ENCODE peak calls at places on chromosomes 7 and 10, in six cellular contexts. One of them, this sample, is unnamed.

GRCh38 chr7:9945131-9945530 is 1028.5 kb upstream of the PHF14 start:
- DNase-seq in colonic mucosa: no peak
- DNase-seq in uterus: no peak
- DNase-seq in fibroblast of lung: peak
- DNase-seq in H9: no peak
- DNase-seq in upper lobe of left lung: no peak
- DNase-seq in this sample: no peak

GRCh38 chr10:123380491-123381085 is 226.4 kb downstream of the BUB3 start:
- DNase-seq in upper lobe of left lung: no peak
- DNase-seq in H9: no peak
- DNase-seq in uterus: no peak
- DNase-seq in fibroblast of lung: peak
- DNase-seq in colonic mucosa: no peak
- DNase-seq in this sample: no peak

GRCh38 chr7:74518041-74518440 is 64.3 kb downstream of the GTF2IRD1 start:
- DNase-seq in colonic mucosa: no peak
- DNase-seq in fibroblast of lung: no peak
- DNase-seq in uterus: no peak
- DNase-seq in H9: no peak
- DNase-seq in upper lobe of left lung: no peak
- DNase-seq in this sample: no peak

GRCh38 chr10:23917251-23917908 is 291.6 kb upstream of the KIAA1217 start:
- DNase-seq in uterus: no peak
- DNase-seq in colonic mucosa: no peak
- DNase-seq in fibroblast of lung: no peak
- DNase-seq in H9: no peak
- DNase-seq in upper lobe of left lung: peak
- DNase-seq in this sample: no peak

GRCh38 chr10:113045155-113046055 is 95.4 kb downstream of the TCF7L2 start:
- DNase-seq in uterus: no peak
- DNase-seq in H9: no peak
- DNase-seq in colonic mucosa: no peak
- DNase-seq in fibroblast of lung: peak
- DNase-seq in upper lobe of left lung: peak
- DNase-seq in this sample: peak

GRCh38 chr7:67821116-67821515 is 824.5 kb downstream of the TYW1 start:
- DNase-seq in uterus: no peak
- DNase-seq in colonic mucosa: no peak
- DNase-seq in H9: no peak
- DNase-seq in fibroblast of lung: peak
- DNase-seq in upper lobe of left lung: no peak
- DNase-seq in this sample: no peak

GRCh38 chr7:71173955-71174354 is 42.0 kb downstream of the GALNT17 start:
- DNase-seq in fibroblast of lung: no peak
- DNase-seq in colonic mucosa: no peak
- DNase-seq in uterus: no peak
- DNase-seq in H9: no peak
- DNase-seq in upper lobe of left lung: no peak
- DNase-seq in this sample: no peak

GRCh38 chr7:69434350-69434749 is 163.9 kb upstream of the AUTS2 start:
- DNase-seq in uterus: no peak
- DNase-seq in fibroblast of lung: no peak
- DNase-seq in colonic mucosa: no peak
- DNase-seq in upper lobe of left lung: no peak
- DNase-seq in H9: no peak
- DNase-seq in this sample: no peak

GRCh38 chr10:44386546-44387052 is 1.7 kb upstream of the CXCL12 start:
- DNase-seq in colonic mucosa: peak
- DNase-seq in fibroblast of lung: peak
- DNase-seq in uterus: peak
- DNase-seq in H9: peak
- DNase-seq in upper lobe of left lung: peak
- DNase-seq in this sample: no peak

GRCh38 chr10:86480571-86480970 is 41.0 kb downstream of the WAPL start:
- DNase-seq in H9: no peak
- DNase-seq in upper lobe of left lung: no peak
- DNase-seq in uterus: no peak
- DNase-seq in fibroblast of lung: no peak
- DNase-seq in colonic mucosa: no peak
- DNase-seq in this sample: no peak

GRCh38 chr10:103433858-103434257 is 18.3 kb downstream of the CALHM2 start:
- DNase-seq in upper lobe of left lung: peak
- DNase-seq in colonic mucosa: no peak
- DNase-seq in uterus: no peak
- DNase-seq in fibroblast of lung: no peak
- DNase-seq in H9: no peak
- DNase-seq in this sample: no peak

GRCh38 chr7:132878228-132878919 is 203.5 kb downstream of the CHCHD3 start:
- DNase-seq in uterus: no peak
- DNase-seq in colonic mucosa: no peak
- DNase-seq in upper lobe of left lung: no peak
- DNase-seq in fibroblast of lung: no peak
- DNase-seq in H9: no peak
- DNase-seq in this sample: peak

GRCh38 chr10:75350791-75351190 is 50.8 kb downstream of the ZNF503 start:
- DNase-seq in uterus: no peak
- DNase-seq in fibroblast of lung: peak
- DNase-seq in colonic mucosa: no peak
- DNase-seq in H9: no peak
- DNase-seq in upper lobe of left lung: no peak
- DNase-seq in this sample: no peak

GRCh38 chr10:691216-691615 is 1.7 kb upstream of the DIP2C start:
- DNase-seq in H9: no peak
- DNase-seq in colonic mucosa: no peak
- DNase-seq in fibroblast of lung: no peak
- DNase-seq in upper lobe of left lung: no peak
- DNase-seq in uterus: no peak
- DNase-seq in this sample: no peak

GRCh38 chr7:7005303-7005702 is 177.0 kb upstream of the C1GALT1 start:
- DNase-seq in fibroblast of lung: no peak
- DNase-seq in colonic mucosa: no peak
- DNase-seq in uterus: no peak
- DNase-seq in upper lobe of left lung: no peak
- DNase-seq in H9: no peak
- DNase-seq in this sample: no peak

GRCh38 chr10:13788701-13789447 is 202.1 kb downstream of the PRPF18 start:
- DNase-seq in fibroblast of lung: peak
- DNase-seq in upper lobe of left lung: no peak
- DNase-seq in uterus: peak
- DNase-seq in H9: no peak
- DNase-seq in colonic mucosa: no peak
- DNase-seq in this sample: no peak

GRCh38 chr7:5523052-5523711 is 99.5 kb upstream of the TNRC18 start:
- DNase-seq in upper lobe of left lung: no peak
- DNase-seq in uterus: no peak
- DNase-seq in colonic mucosa: no peak
- DNase-seq in H9: peak
- DNase-seq in fibroblast of lung: peak
- DNase-seq in this sample: no peak

GRCh38 chr10:79937661-79938226 is 11.2 kb downstream of the SFTPD start:
- DNase-seq in fibroblast of lung: no peak
- DNase-seq in H9: peak
- DNase-seq in upper lobe of left lung: no peak
- DNase-seq in uterus: no peak
- DNase-seq in colonic mucosa: no peak
- DNase-seq in this sample: no peak

GRCh38 chr7:81482600-81483186 is 287.2 kb downstream of the HGF start:
- DNase-seq in upper lobe of left lung: no peak
- DNase-seq in H9: no peak
- DNase-seq in fibroblast of lung: peak
- DNase-seq in uterus: no peak
- DNase-seq in colonic mucosa: no peak
- DNase-seq in this sample: no peak

GRCh38 chr10:71333154-71333887 is 14.3 kb downstream of the SLC29A3 start:
- DNase-seq in upper lobe of left lung: peak
- DNase-seq in uterus: no peak
- DNase-seq in H9: no peak
- DNase-seq in colonic mucosa: no peak
- DNase-seq in fibroblast of lung: no peak
- DNase-seq in this sample: peak

GRCh38 chr7:75993689-75994387 is 557 bp downstream of the TMEM120A start:
- DNase-seq in uterus: peak
- DNase-seq in upper lobe of left lung: peak
- DNase-seq in fibroblast of lung: peak
- DNase-seq in H9: peak
- DNase-seq in colonic mucosa: peak
- DNase-seq in this sample: no peak

GRCh38 chr7:8893761-8894160 is 460.4 kb downstream of the NXPH1 start:
- DNase-seq in colonic mucosa: no peak
- DNase-seq in fibroblast of lung: no peak
- DNase-seq in upper lobe of left lung: no peak
- DNase-seq in uterus: no peak
- DNase-seq in H9: no peak
- DNase-seq in this sample: no peak

GRCh38 chr10:26407406-26407969 is 30.7 kb upstream of the APBB1IP start:
- DNase-seq in H9: no peak
- DNase-seq in upper lobe of left lung: peak
- DNase-seq in fibroblast of lung: no peak
- DNase-seq in uterus: no peak
- DNase-seq in colonic mucosa: no peak
- DNase-seq in this sample: no peak

GRCh38 chr7:69042138-69042537 is 556.1 kb upstream of the AUTS2 start:
- DNase-seq in colonic mucosa: no peak
- DNase-seq in fibroblast of lung: no peak
- DNase-seq in upper lobe of left lung: no peak
- DNase-seq in H9: peak
- DNase-seq in uterus: no peak
- DNase-seq in this sample: no peak

GRCh38 chr10:29598861-29599311 is 35.9 kb downstream of the SVIL start:
- DNase-seq in uterus: peak
- DNase-seq in upper lobe of left lung: no peak
- DNase-seq in H9: no peak
- DNase-seq in colonic mucosa: no peak
- DNase-seq in fibroblast of lung: peak
- DNase-seq in this sample: no peak

DNA sequence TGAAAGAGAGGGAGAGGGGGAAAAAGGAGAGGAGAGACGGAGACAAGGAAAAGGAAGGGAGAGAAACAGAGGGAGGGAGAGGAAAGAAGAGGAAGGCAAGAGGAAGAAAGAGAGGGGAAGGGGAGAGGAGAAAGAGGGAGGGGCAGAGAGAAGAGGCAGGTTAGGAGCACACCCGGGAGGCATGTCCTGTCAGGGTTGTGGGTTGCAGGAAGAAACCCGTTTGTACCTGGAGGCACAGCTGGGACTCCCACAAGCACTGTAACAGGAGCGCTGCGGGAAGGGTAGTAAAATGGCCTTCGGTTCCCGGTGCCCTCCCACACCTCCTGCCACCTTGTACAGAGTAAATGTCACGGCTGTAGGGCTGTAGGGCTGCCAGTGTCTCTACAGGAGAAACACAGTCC is 24.7 kb downstream of the FGFR2 start:
- DNase-seq in fibroblast of lung: no peak
- DNase-seq in colonic mucosa: no peak
- DNase-seq in upper lobe of left lung: no peak
- DNase-seq in H9: no peak
- DNase-seq in uterus: no peak
- DNase-seq in this sample: no peak
- H3K27ac ChIP-seq in fibroblast of lung: no peak
- H3K27ac ChIP-seq in colonic mucosa: peak
- H3K27ac ChIP-seq in upper lobe of left lung: no peak
- H3K27ac ChIP-seq in H9: no peak
- H3K27ac ChIP-seq in uterus: peak
- H3K27ac ChIP-seq in this sample: no peak

GRCh38 chr7:18940577-18941134 is 176.8 kb downstream of the TWIST1 start:
- DNase-seq in H9: peak
- DNase-seq in uterus: no peak
- DNase-seq in upper lobe of left lung: no peak
- DNase-seq in fibroblast of lung: no peak
- DNase-seq in colonic mucosa: no peak
- DNase-seq in this sample: no peak

GRCh38 chr7:18939771-18940576 is 177.5 kb downstream of the TWIST1 start:
- DNase-seq in upper lobe of left lung: no peak
- DNase-seq in fibroblast of lung: peak
- DNase-seq in colonic mucosa: no peak
- DNase-seq in H9: no peak
- DNase-seq in uterus: no peak
- DNase-seq in this sample: no peak

GRCh38 chr7:18936265-18936664 is 181.2 kb downstream of the TWIST1 start:
- DNase-seq in colonic mucosa: no peak
- DNase-seq in upper lobe of left lung: no peak
- DNase-seq in fibroblast of lung: peak
- DNase-seq in H9: no peak
- DNase-seq in uterus: no peak
- DNase-seq in this sample: no peak

GRCh38 chr7:18941197-18941596 is 176.2 kb downstream of the TWIST1 start:
- DNase-seq in upper lobe of left lung: no peak
- DNase-seq in H9: no peak
- DNase-seq in fibroblast of lung: no peak
- DNase-seq in colonic mucosa: no peak
- DNase-seq in uterus: no peak
- DNase-seq in this sample: no peak
- H3K27ac ChIP-seq in upper lobe of left lung: no peak
- H3K27ac ChIP-seq in H9: no peak
- H3K27ac ChIP-seq in fibroblast of lung: no peak
- H3K27ac ChIP-seq in colonic mucosa: no peak
- H3K27ac ChIP-seq in uterus: no peak
- H3K27ac ChIP-seq in this sample: no peak

GRCh38 chr10:78934499-78934898 is 134.3 kb upstream of the ZMIZ1 start:
- DNase-seq in colonic mucosa: no peak
- DNase-seq in uterus: no peak
- DNase-seq in H9: no peak
- DNase-seq in fibroblast of lung: no peak
- DNase-seq in upper lobe of left lung: no peak
- DNase-seq in this sample: no peak

GRCh38 chr10:78931333-78932083 is 137.3 kb upstream of the ZMIZ1 start:
- DNase-seq in fibroblast of lung: peak
- DNase-seq in H9: no peak
- DNase-seq in uterus: peak
- DNase-seq in upper lobe of left lung: no peak
- DNase-seq in colonic mucosa: peak
- DNase-seq in this sample: no peak

GRCh38 chr10:78932861-78933260 is 135.9 kb upstream of the ZMIZ1 start:
- DNase-seq in H9: no peak
- DNase-seq in upper lobe of left lung: no peak
- DNase-seq in uterus: no peak
- DNase-seq in fibroblast of lung: no peak
- DNase-seq in colonic mucosa: no peak
- DNase-seq in this sample: no peak

GRCh38 chr10:78933828-78934227 is 134.9 kb upstream of the ZMIZ1 start:
- DNase-seq in upper lobe of left lung: no peak
- DNase-seq in H9: no peak
- DNase-seq in colonic mucosa: no peak
- DNase-seq in fibroblast of lung: no peak
- DNase-seq in uterus: no peak
- DNase-seq in this sample: no peak

DNA sequence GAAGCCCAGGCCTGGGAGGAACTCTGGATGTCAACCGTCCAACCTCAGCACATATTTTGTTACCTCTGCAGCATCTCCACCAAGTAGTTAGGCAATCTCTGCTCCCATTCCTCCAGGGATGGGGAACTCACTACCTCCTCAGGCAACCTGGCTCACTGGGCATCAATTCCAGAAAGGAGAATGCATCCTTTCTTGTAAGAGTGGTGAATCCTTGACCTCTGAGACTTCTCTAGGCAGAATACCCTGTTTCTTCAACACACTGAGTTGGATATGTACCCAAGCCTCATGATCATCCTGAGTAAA is 136.7 kb upstream of the ZMIZ1 start:
- DNase-seq in uterus: no peak
- DNase-seq in H9: no peak
- DNase-seq in upper lobe of left lung: no peak
- DNase-seq in fibroblast of lung: no peak
- DNase-seq in colonic mucosa: no peak
- DNase-seq in this sample: no peak
- H3K27ac ChIP-seq in uterus: peak
- H3K27ac ChIP-seq in H9: no peak
- H3K27ac ChIP-seq in upper lobe of left lung: no peak
- H3K27ac ChIP-seq in fibroblast of lung: no peak
- H3K27ac ChIP-seq in colonic mucosa: peak
- H3K27ac ChIP-seq in this sample: no peak

GRCh38 chr10:95480102-95480900 is 80.9 kb downstream of the SORBS1 start:
- DNase-seq in uterus: peak
- DNase-seq in colonic mucosa: peak
- DNase-seq in upper lobe of left lung: peak
- DNase-seq in fibroblast of lung: no peak
- DNase-seq in H9: no peak
- DNase-seq in this sample: no peak
- H3K27ac ChIP-seq in uterus: peak
- H3K27ac ChIP-seq in colonic mucosa: peak
- H3K27ac ChIP-seq in upper lobe of left lung: peak
- H3K27ac ChIP-seq in fibroblast of lung: no peak
- H3K27ac ChIP-seq in H9: peak
- H3K27ac ChIP-seq in this sample: no peak

This sample was measured in epithelial cell of prostate.